ENCODE peak calls at places on chromosomes 7 and 10, in four cellular contexts. M is cardiac muscle cell, Y is glutamatergic neuron, I is GM13977. J is an unnamed sample.

GRCh38 chr10:29734980-29735627 is 100.3 kb upstream of the SVIL start:
- DNase-seq in M (peak; percentile 53), Y (peak; percentile 55), I (peak; percentile 59), J (peak; percentile 37)

GRCh38 chr10:22086730-22087364 is 83.3 kb upstream of the DNAJC1 start:
- DNase-seq in M (peak; percentile 89), Y (peak; percentile 58), I (no peak), J (peak; percentile 51)

GRCh38 chr7:89104748-89105685 is 309.5 kb upstream of the TEX47 start:
- DNase-seq in M (no peak), Y (no peak), I (no peak), J (no peak)

GRCh38 chr7:139482662-139483466 is 609 bp downstream of the KLRG2 start:
- DNase-seq in M (peak; percentile 42), Y (peak; percentile 57), I (no peak), J (no peak)

GRCh38 chr10:71630168-71630567 is 89.4 kb downstream of the C10orf105 start:
- DNase-seq in M (no peak), Y (no peak), I (no peak), J (no peak)

GRCh38 chr10:69232736-69233135 is 12.6 kb downstream of the HKDC1 start:
- DNase-seq in M (no peak), Y (no peak), I (no peak), J (no peak)

GRCh38 chr7:8260871-8261707 is 878 bp downstream of the ICA1 start:
- DNase-seq in M (peak; percentile 2), Y (peak; percentile 32), I (peak; percentile 42), J (no peak)

GRCh38 chr10:60955957-60956425 is 12.0 kb upstream of the RHOBTB1 start:
- DNase-seq in M (peak; percentile 49), Y (no peak), I (no peak), J (no peak)

GRCh38 chr10:12533151-12533550 is 183.8 kb downstream of the CAMK1D start:
- DNase-seq in M (no peak), Y (no peak), I (no peak), J (no peak)

GRCh38 chr10:11208908-11209809 is 191.5 kb downstream of the CELF2 start:
- DNase-seq in M (no peak), Y (no peak), I (peak; percentile 60), J (no peak)

GRCh38 chr7:127252736-127253288 is at the start of gene GRM8:
- DNase-seq in M (peak; percentile 58), Y (peak; percentile 78), I (peak; percentile 46), J (peak; percentile 62)

GRCh38 chr7:157152391-157152937 is 13.7 kb downstream of the UBE3C start:
- DNase-seq in M (no peak), Y (no peak), I (no peak), J (no peak)

GRCh38 chr10:89078729-89079672 is 88.4 kb downstream of the FAS start:
- DNase-seq in M (peak; percentile 27), Y (no peak), I (no peak), J (no peak)

GRCh38 chr7:74718336-74718735 is 55.5 kb upstream of the NCF1 start:
- DNase-seq in M (no peak), Y (no peak), I (no peak), J (no peak)

GRCh38 chr7:20199015-20199737 is 18.0 kb downstream of the MACC1 start:
- DNase-seq in M (peak; percentile 72), Y (no peak), I (peak; percentile 36), J (no peak)

GRCh38 chr7:51019231-51019844 is 236.6 kb upstream of the GRB10 start:
- DNase-seq in M (peak; percentile 89), Y (no peak), I (no peak), J (no peak)

GRCh38 chr7:81507231-81507630 is 262.6 kb downstream of the HGF start:
- DNase-seq in M (no peak), Y (no peak), I (no peak), J (no peak)

GRCh38 chr10:73774637-73775036 is 7.2 kb upstream of the CHCHD1 start:
- DNase-seq in M (peak; percentile 56), Y (no peak), I (no peak), J (no peak)

GRCh38 chr10:121426307-121426706 is 171.9 kb downstream of the FGFR2 start:
- DNase-seq in M (no peak), Y (no peak), I (no peak), J (no peak)

GRCh38 chr10:49285232-49285631 is 13.7 kb upstream of the C10orf71 start:
- DNase-seq in M (no peak), Y (no peak), I (no peak), J (no peak)

GRCh38 chr7:11346312-11346711 is 372.6 kb downstream of the PHF14 start:
- DNase-seq in M (no peak), Y (no peak), I (no peak), J (no peak)

DNA sequence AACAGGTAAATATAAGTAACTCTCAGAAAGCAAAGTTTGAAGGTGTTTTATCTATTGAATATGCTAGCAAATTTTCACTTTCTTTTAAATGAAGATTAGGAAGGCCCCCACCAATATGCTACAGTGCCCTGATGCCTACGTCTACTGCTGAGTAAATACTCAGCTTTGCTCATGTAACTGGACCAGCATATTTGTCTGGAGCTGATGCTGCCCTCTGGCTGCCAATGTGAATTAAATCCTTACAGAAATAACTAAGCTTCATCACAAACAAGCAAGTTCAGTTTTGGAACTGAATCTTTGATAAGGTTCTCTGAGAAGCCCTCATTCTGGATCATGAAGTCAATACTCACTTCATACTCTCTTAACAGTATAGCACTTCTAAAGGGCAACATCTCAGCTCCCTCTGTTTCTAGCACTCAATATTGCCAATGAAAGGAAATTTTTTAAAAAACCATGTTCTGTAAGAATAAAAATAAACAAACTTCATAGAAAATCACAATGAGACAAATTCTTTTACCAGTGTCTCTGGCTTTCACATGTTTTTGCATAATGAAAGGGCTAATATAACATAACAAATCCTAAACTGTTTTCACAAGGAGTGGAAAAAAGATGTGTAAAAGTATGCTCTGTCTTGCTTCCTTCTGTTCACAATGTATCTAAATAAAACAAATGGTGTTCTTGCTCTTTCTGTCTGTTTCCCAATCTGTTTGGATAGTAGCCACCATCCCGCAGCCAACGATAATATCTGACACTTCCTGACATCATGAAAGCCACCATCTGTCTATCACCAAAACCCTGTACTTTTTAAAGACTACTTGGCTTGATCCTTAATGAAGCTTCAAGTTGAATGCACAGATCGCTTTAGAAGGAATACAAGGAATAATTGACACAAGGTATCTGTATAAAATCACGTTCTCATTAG is 246.5 kb downstream of the ETV1 start:
- DNase-seq in M (peak; percentile 72), Y (peak; percentile 26), I (no peak), J (no peak)
- TF ChIP-seq CTCF in M (peak; percentile 51), Y (peak; percentile 17), I (peak; percentile 38), J (no peak)

GRCh38 chr10:118564114-118564513 is 31.3 kb downstream of the PRLHR start:
- DNase-seq in M (no peak), Y (no peak), I (no peak), J (no peak)

GRCh38 chr10:118565301-118566075 is 30.0 kb downstream of the PRLHR start:
- DNase-seq in M (no peak), Y (no peak), I (no peak), J (no peak)

GRCh38 chr10:118562877-118563276 is 32.6 kb downstream of the PRLHR start:
- DNase-seq in M (no peak), Y (no peak), I (no peak), J (no peak)

GRCh38 chr10:118563373-118563890 is 32.0 kb downstream of the PRLHR start:
- DNase-seq in M (no peak), Y (no peak), I (no peak), J (no peak)

DNA sequence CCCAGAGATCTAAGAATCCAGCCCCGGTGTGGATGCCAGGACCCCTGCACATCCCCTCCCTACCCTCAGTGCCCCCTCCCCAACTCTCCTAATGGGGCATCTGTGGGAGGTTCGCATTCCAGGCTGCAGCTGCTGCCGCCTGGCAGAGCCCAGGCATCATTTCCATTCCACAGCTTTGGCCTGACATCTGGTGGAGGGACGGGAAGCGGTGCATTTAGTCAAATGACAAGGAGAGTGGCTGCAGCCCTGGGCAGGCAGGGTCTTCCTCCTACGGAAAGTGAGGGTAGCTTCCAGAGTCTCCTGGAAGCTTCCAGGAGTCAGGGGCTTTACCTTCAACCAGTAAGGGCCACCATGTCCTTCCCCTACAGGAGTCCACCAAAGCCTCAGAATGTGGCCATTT is 30.8 kb downstream of the PRLHR start:
- DNase-seq in M (peak; percentile 37), Y (peak; percentile 64), I (no peak), J (no peak)
- TF ChIP-seq CTCF in M (no peak), Y (no peak), I (peak; percentile 10), J (no peak)

GRCh38 chr10:44978570-44979280 is at the start of gene DEPP1:
- DNase-seq in M (peak; percentile 95), Y (peak; percentile 92), I (no peak), J (peak; percentile 89)
- TF ChIP-seq CTCF in M (peak; percentile 14), Y (peak; percentile 9), I (no peak), J (no peak)

DNA sequence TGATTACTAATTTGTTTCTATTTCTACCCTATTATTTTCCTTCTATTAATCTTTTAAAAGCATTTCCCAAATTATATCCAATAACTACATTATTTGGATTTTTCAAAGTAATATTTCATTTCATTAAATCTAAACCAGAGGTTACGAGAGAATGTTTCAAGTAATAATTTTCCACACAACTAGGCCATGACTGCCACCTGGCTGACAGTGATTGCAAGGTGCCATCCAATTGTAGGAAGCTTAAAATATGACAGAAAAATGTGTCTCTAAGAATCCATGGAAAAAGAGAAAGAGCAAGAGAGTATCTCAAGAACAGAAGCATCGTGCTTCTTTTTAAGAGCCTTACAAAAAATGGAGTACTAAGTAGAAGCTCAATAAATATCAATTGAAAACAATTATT is 48.7 kb downstream of the TPK1 start:
- DNase-seq in M (no peak), Y (no peak), I (no peak), J (no peak)
- TF ChIP-seq CTCF in M (no peak), Y (peak; percentile 8), I (peak; percentile 9), J (no peak)

GRCh38 chr10:77034795-77035194 is 602.8 kb downstream of the KCNMA1 start:
- DNase-seq in M (no peak), Y (no peak), I (no peak), J (no peak)

GRCh38 chr10:77038412-77038806 is 599.2 kb downstream of the KCNMA1 start:
- DNase-seq in M (peak; percentile 11), Y (no peak), I (no peak), J (no peak)

GRCh38 chr10:77037735-77038411 is 599.7 kb downstream of the KCNMA1 start:
- DNase-seq in M (no peak), Y (no peak), I (no peak), J (no peak)

GRCh38 chr10:77041636-77042258 is 595.9 kb downstream of the KCNMA1 start:
- DNase-seq in M (peak; percentile 30), Y (no peak), I (no peak), J (no peak)

GRCh38 chr10:77036993-77037734 is 600.4 kb downstream of the KCNMA1 start:
- DNase-seq in M (peak; percentile 30), Y (no peak), I (peak; percentile 6), J (no peak)
- TF ChIP-seq CTCF in M (peak; percentile 64), Y (peak; percentile 78), I (peak; percentile 45), J (peak; percentile 68)

DNA sequence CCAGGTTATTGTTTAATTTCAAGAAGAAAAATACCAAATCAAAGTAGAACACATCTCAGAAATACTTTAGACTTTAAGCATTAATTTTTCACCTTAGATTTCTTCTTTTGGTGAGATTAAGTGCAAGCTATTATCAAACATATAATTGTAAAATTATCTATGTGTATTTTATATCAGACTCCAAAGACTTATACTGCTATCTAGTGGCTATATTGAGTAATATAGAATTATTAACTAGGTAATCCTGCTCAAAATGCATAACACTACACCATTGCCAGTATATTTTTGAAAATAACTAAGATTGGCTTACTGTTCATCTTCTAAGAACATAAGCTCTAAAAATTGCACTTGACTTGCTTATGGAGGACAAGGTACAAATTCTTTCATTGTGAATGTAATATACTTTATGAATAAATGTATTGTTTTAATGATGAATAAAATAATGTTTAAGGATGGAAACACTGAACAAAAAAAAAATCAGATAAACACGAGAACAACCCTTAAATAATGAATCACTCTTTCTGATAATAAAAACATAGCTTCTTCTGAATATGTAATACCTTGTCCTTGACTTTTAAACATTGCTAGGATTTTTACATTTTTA is 86.7 kb upstream of the GNAI1 start:
- DNase-seq in M (peak; percentile 21), Y (no peak), I (no peak), J (no peak)
- TF ChIP-seq CTCF in M (peak; percentile 39), Y (no peak), I (no peak), J (peak; percentile 41)